ENCODE peak calls at places on chromosome 22, in seven cellular contexts. Q is AG09309; A is CD8-positive, alpha-beta T cell; B is GM06990; C is stomach; K is transverse colon; D is bronchial epithelial cell. N is an unnamed sample.

GRCh38 chr22:27196483-27196882 is 539.1 kb downstream of the MIAT start:
- DNase-seq in A (no peak), C (no peak), Q (no peak), K (no peak), D (no peak), B (no peak), N (no peak)

GRCh38 chr22:19449422-19449767 is 1.9 kb upstream of the C22orf39 start:
- DNase-seq in Q (no peak), D (no peak), C (no peak), A (no peak), B (no peak), K (no peak), N (no peak)

GRCh38 chr22:41772645-41773044 is 27.8 kb upstream of the CCDC134 start:
- DNase-seq in B (no peak), A (no peak), K (no peak), D (peak), C (no peak), Q (no peak), N (no peak)

GRCh38 chr22:38981005-38981658 is 1.0 kb upstream of the APOBEC3B start:
- DNase-seq in A (no peak), B (peak), D (peak), K (peak), Q (no peak), C (no peak), N (no peak)

GRCh38 chr22:41915035-41915782 is at the start of gene SHISA8:
- DNase-seq in B (peak), Q (no peak), A (peak), K (peak), C (peak), D (no peak), N (no peak)

GRCh38 chr22:38243007-38243775 is 29.6 kb downstream of the TMEM184B start:
- DNase-seq in D (peak), K (peak), B (no peak), Q (no peak), A (no peak), C (peak), N (no peak)

GRCh38 chr22:24178502-24179440 is 2.5 kb upstream of the SUSD2 start:
- DNase-seq in K (no peak), B (no peak), A (no peak), C (no peak), D (no peak), Q (no peak), N (no peak)

GRCh38 chr22:39418696-39419095 is 19.1 kb downstream of the TAB1 start:
- DNase-seq in C (no peak), Q (no peak), A (no peak), K (no peak), D (no peak), B (no peak), N (no peak)

GRCh38 chr22:41247703-41248102 is 7.0 kb upstream of the CHADL start:
- DNase-seq in C (no peak), D (no peak), K (no peak), A (no peak), Q (no peak), B (no peak), N (no peak)

GRCh38 chr22:18056161-18056666 is 21.6 kb upstream of the PEX26 start:
- DNase-seq in A (no peak), C (no peak), B (peak), K (peak), Q (peak), D (peak), N (no peak)

GRCh38 chr22:42990131-42990838 is 24.7 kb downstream of the PACSIN2 start:
- DNase-seq in D (peak), B (no peak), K (peak), A (no peak), Q (peak), C (no peak), N (no peak)
- TF ChIP-seq CTCF in D (peak), B (peak), K (no peak), A (no peak), Q (peak), C (no peak), N (no peak)

GRCh38 chr22:50102946-50103345 is 13.1 kb downstream of the MOV10L1 start:
- DNase-seq in K (no peak), A (no peak), Q (no peak), D (peak), C (no peak), B (no peak), N (no peak)
- TF ChIP-seq CTCF in K (no peak), A (no peak), Q (no peak), D (peak), C (no peak), B (peak), N (no peak)

GRCh38 chr22:29315286-29316195 is at the start of gene RASL10A:
- DNase-seq in C (no peak), Q (no peak), D (no peak), K (no peak), B (no peak), A (no peak), N (no peak)

GRCh38 chr22:29319072-29319471 is 3.6 kb upstream of the RASL10A start:
- DNase-seq in A (no peak), K (no peak), B (no peak), Q (no peak), C (no peak), D (no peak), N (no peak)

GRCh38 chr22:29316429-29316828 is 932 bp upstream of the RASL10A start:
- DNase-seq in B (no peak), A (no peak), D (no peak), Q (no peak), K (no peak), C (no peak), N (no peak)

GRCh38 chr22:29325356-29325755 is 9.9 kb upstream of the RASL10A start:
- DNase-seq in B (no peak), C (no peak), Q (no peak), A (no peak), D (no peak), K (no peak), N (no peak)

GRCh38 chr22:29320546-29320945 is 5.0 kb upstream of the RASL10A start:
- DNase-seq in K (no peak), D (no peak), A (no peak), B (no peak), C (no peak), Q (no peak), N (no peak)
- TF ChIP-seq CTCF in K (no peak), D (peak), A (no peak), B (no peak), C (no peak), Q (no peak), N (no peak)

GRCh38 chr22:44547371-44547770 is 49.3 kb upstream of the RTL6 start:
- DNase-seq in B (no peak), D (no peak), A (no peak), Q (no peak), C (no peak), K (no peak), N (no peak)
- TF ChIP-seq CTCF in B (no peak), D (no peak), A (no peak), Q (no peak), C (no peak), K (no peak), N (no peak)

GRCh38 chr22:29079218-29079901 is 6.5 kb downstream of the KREMEN1 start:
- DNase-seq in C (no peak), K (peak), B (no peak), Q (no peak), D (no peak), A (no peak), N (no peak)

GRCh38 chr22:29078036-29078868 is 5.4 kb downstream of the KREMEN1 start:
- DNase-seq in K (no peak), Q (no peak), D (no peak), A (no peak), B (no peak), C (no peak), N (no peak)

GRCh38 chr22:29078869-29079207 is 6.0 kb downstream of the KREMEN1 start:
- DNase-seq in D (no peak), A (no peak), B (no peak), K (no peak), Q (no peak), C (no peak), N (no peak)

GRCh38 chr22:29081499-29082236 is 8.8 kb downstream of the KREMEN1 start:
- DNase-seq in D (no peak), K (no peak), C (no peak), Q (no peak), B (no peak), A (no peak), N (no peak)

DNA sequence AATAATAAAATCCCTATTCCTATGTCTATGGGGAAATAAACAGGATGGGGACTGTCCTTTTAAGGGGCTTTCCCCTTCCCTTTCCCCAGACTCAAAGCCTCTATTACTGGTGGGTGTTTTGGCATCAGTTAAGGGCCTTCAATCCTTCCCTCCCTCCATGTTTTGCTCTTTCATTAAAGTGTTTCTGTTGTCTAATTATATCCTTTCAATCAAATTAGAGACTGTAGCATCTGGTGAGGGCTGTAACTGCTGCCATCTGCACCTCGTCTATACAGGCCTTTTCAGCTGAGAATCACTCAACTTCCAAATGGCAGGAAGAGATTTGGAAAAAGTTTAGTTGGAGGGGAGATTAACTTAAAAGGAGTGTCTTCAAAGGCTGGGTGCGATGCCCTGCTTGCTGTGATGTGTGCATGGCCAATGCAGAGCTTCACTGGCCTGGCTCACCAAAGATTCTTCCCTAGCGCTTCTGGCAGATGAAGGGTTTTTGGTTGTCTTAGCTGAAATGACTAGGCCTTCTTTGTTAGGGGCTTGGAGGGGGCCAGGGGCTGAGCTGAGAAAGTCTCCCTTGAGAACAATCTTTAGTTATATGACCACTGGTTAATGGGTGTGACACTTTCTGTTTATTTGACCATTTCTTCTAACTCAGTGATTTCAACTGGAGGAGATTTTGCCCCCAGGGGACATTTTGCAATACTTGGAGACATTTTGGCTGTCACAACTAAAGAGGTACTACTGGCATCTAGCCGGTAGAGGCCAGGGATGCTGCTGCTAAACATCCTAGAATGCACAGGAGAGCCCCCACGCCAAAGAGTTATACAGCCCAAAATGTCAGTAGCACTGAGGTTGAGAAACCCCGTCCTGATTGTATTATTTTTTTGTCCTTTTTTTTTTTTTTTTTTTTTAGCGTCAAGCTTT is 7.5 kb downstream of the KREMEN1 start:
- DNase-seq in Q (no peak), K (no peak), A (no peak), B (no peak), C (no peak), D (peak), N (no peak)
- TF ChIP-seq CTCF in Q (no peak), K (no peak), A (no peak), B (no peak), C (no peak), D (no peak), N (no peak)

DNA sequence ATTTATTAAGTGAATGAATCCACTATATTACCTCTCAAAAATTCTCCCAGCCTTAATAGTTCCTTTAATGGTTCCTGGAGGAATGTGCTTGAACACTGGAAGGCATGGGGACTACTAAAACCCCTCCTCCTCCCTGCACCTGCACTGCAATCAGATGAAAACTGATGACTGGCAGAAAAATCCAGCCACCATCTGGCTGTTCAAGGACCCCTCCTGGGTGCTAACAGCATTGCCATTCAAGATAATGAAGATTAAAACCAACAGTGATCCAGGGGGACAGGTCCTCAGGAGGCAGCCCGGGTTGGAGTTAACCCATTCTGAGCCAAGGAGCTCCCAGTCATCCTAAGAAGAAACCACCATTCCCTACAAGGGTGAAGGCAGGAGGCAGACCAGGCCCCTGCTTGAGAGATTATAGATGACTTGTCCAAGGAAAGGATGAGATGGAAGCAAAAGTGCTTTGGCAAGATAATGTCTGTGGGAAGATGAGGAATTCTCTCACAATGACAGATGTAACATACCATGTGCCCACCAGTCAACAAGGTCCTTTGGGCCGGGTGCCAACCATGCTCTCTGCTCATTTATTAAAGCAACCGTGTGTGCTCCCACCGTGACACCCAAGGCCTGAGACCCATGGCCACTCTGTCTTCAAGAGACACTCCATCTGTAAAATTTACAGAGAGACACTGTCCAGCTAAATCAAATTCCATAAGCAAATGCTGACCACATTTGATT is 90.6 kb downstream of the LARGE1 start:
- DNase-seq in D (no peak), K (no peak), C (no peak), B (no peak), A (no peak), Q (no peak), N (no peak)
- TF ChIP-seq CTCF in D (no peak), K (no peak), C (no peak), B (no peak), A (no peak), Q (no peak), N (no peak)